ENCODE peak calls at places on chromosomes 11 and 22, in five cellular contexts. K is A549, W is HCT116, F is A673, X is AG04450. M is an unnamed sample.

GRCh38 chr11:20090654-20091374 is 69.5 kb downstream of the DBX1 start:
- DNase-seq in K (no peak), W (no peak), X (no peak), F (no peak), M (peak; percentile 82)

GRCh38 chr11:64742940-64743590 is 877 bp downstream of the RASGRP2 start:
- DNase-seq in K (peak; percentile 92), X (no peak), F (no peak), W (no peak), M (peak; percentile 49)

GRCh38 chr11:44634401-44635281 is 69.2 kb downstream of the CD82 start:
- DNase-seq in X (peak; percentile 30), W (peak; percentile 10), K (peak; percentile 38), F (peak; percentile 69), M (peak; percentile 98)

GRCh38 chr11:107102692-107103463 is 84.6 kb upstream of the GUCY1A2 start:
- DNase-seq in K (no peak), X (no peak), W (no peak), F (peak; percentile 14), M (no peak)

GRCh38 chr22:45181766-45182165 is 18.0 kb downstream of the NUP50 start:
- DNase-seq in W (no peak), X (no peak), F (no peak), K (no peak), M (no peak)

GRCh38 chr11:130814440-130815073 is 101.7 kb downstream of the SNX19 start:
- DNase-seq in F (no peak), K (no peak), W (no peak), X (no peak), M (no peak)

GRCh38 chr11:131897976-131898375 is 527.6 kb downstream of the NTM start:
- DNase-seq in W (no peak), K (no peak), F (no peak), X (no peak), M (no peak)

GRCh38 chr11:117744471-117745280 is 52.3 kb downstream of the DSCAML1 start:
- DNase-seq in F (no peak), X (no peak), K (no peak), W (no peak), M (peak; percentile 61)

GRCh38 chr11:115287266-115287665 is 216.9 kb downstream of the CADM1 start:
- DNase-seq in K (no peak), W (no peak), F (no peak), X (no peak), M (no peak)

GRCh38 chr11:116692318-116693106 is 80.3 kb downstream of the BUD13 start:
- DNase-seq in K (no peak), W (no peak), F (no peak), X (no peak), M (no peak)

GRCh38 chr11:56196705-56197104 is 20.3 kb downstream of the OR5J2 start:
- DNase-seq in W (no peak), X (no peak), K (no peak), F (no peak), M (no peak)

GRCh38 chr11:13238879-13239514 is 38.6 kb upstream of the BMAL1 start:
- DNase-seq in W (peak; percentile 57), F (peak; percentile 73), K (peak; percentile 57), X (no peak), M (peak; percentile 31)

GRCh38 chr22:49372530-49373288 is 455.0 kb downstream of the BRD1 start:
- DNase-seq in W (peak; percentile 83), K (peak; percentile 36), X (no peak), F (peak; percentile 28), M (peak; percentile 77)

GRCh38 chr11:93935826-93936225 is 85.3 kb upstream of the HEPHL1 start:
- DNase-seq in W (no peak), F (no peak), X (no peak), K (no peak), M (no peak)

GRCh38 chr22:29002603-29003002 is 59.0 kb downstream of the C22orf31 start:
- DNase-seq in W (no peak), K (no peak), F (no peak), X (no peak), M (no peak)

GRCh38 chr11:65557280-65558001 is 718 bp downstream of the LTBP3 start:
- DNase-seq in F (peak; percentile 34), X (no peak), K (no peak), W (no peak), M (no peak)

GRCh38 chr11:108698844-108699642 is 34.2 kb downstream of the DDX10 start:
- DNase-seq in X (no peak), W (no peak), F (no peak), K (no peak), M (no peak)

GRCh38 chr22:49633010-49633324 is 194.7 kb downstream of the BRD1 start:
- DNase-seq in X (no peak), W (no peak), F (no peak), K (no peak), M (peak; percentile 46)

GRCh38 chr11:119832536-119832935 is 103.5 kb upstream of the NECTIN1 start:
- DNase-seq in K (peak; percentile 8), X (no peak), F (no peak), W (no peak), M (peak; percentile 50)

GRCh38 chr11:120137611-120138521 is at the start of gene TRIM29:
- DNase-seq in W (no peak), K (no peak), X (no peak), F (no peak), M (no peak)

GRCh38 chr11:43644626-43645299 is 35.8 kb upstream of the HSD17B12 start:
- DNase-seq in X (no peak), W (no peak), F (no peak), K (no peak), M (no peak)

GRCh38 chr11:36292311-36292722 is 3.1 kb upstream of the COMMD9 start:
- DNase-seq in K (peak; percentile 44), X (no peak), W (peak; percentile 26), F (peak; percentile 90), M (no peak)

GRCh38 chr11:86947541-86947940 is 7.7 kb downstream of the FZD4 start:
- DNase-seq in K (no peak), F (no peak), X (no peak), W (no peak), M (no peak)

GRCh38 chr11:2793781-2794418 is 91.7 kb downstream of the CDKN1C start:
- DNase-seq in X (no peak), F (no peak), K (no peak), W (no peak), M (peak; percentile 4)

GRCh38 chr22:17921871-17922821 is 102.2 kb downstream of the MICAL3 start:
- DNase-seq in X (no peak), K (no peak), W (no peak), F (no peak), M (no peak)

GRCh38 chr11:30585067-30585891 is 874 bp downstream of the MPPED2 start:
- DNase-seq in F (peak; percentile 44), W (no peak), K (peak; percentile 3), X (no peak), M (peak; percentile 44)

GRCh38 chr11:65538915-65539374 is 14.1 kb downstream of the SCYL1 start:
- DNase-seq in K (no peak), W (no peak), F (no peak), X (no peak), M (no peak)

GRCh38 chr11:21988477-21988876 is 204.4 kb upstream of the ANO5 start:
- DNase-seq in X (no peak), K (no peak), F (peak; percentile 61), W (no peak), M (no peak)

GRCh38 chr11:111983187-111983986 is 41.8 kb upstream of the DLAT start:
- DNase-seq in X (peak; percentile 10), W (no peak), K (no peak), F (peak; percentile 39), M (no peak)

GRCh38 chr11:68959465-68960298 is 21.1 kb downstream of the MRGPRD start:
- DNase-seq in X (no peak), W (no peak), F (no peak), K (no peak), M (peak; percentile 63)

GRCh38 chr22:20858615-20859416 is at the start of the genes PI4KA and SNAP29:
- DNase-seq in F (peak; percentile 99), K (peak; percentile 89), X (peak; percentile 94), W (peak; percentile 93), M (peak; percentile 99)
- TF ChIP-seq CTCF in F (no peak), K (no peak), X (no peak), W (no peak), M (peak; percentile 3)

DNA sequence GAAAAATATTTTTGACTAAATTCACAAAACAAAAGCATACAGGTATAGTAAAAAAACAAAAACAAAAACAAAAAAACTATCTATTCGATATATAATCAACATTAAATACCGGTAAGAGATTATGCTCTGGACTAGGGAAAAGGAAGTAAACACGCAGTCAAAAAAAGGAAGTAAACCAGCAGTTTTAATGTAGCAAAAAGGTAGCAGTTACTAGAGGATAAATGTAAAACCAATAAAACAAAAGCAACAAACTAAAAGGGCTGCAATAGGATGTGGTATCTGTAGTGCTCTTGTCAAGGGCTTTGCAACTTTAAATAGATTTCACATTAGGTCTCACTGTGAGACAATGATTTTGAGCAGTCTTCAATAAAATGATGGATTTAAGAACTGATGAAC is 2.4 kb downstream of the TRIM22 start:
- DNase-seq in F (no peak), W (no peak), K (no peak), X (no peak), M (no peak)
- H3K4me3 ChIP-seq in F (no peak overlapping the region), W (no peak overlapping the region), K (no peak overlapping the region), X (no peak overlapping the region), M (no peak overlapping the region)

DNA sequence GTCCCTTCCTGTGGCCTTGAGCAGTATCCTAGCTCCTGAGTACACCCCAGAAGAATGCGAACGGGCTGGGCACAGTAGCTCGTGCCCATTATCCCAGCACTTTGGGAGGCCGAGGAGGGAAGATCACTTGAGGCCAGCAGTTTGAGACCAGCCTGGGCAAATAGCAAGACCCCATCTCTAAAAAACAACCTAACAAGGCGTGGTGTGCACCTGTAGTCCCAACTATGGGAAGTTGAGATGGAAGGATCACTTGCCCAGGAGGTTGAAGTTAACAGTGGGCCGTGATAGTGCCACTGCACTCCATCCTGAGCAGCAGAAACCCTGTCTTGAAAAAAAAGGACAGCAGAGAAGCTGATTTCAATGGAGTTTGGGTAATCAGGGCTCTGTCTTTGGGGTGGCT is 3.3 kb downstream of the RPLP2 start:
- DNase-seq in W (no peak), K (no peak), F (no peak), X (no peak), M (no peak)
- TF ChIP-seq CTCF in W (no peak), K (no peak), F (no peak), X (no peak), M (no peak)

GRCh38 chr11:12075822-12076821 is 34.3 kb upstream of the MICAL2 start:
- DNase-seq in F (no peak), X (peak; percentile 98), W (no peak), K (peak; percentile 92), M (no peak)
- H3K4me3 ChIP-seq in F (no peak overlapping the region), X (no peak overlapping the region), W (no peak overlapping the region), K (no peak overlapping the region), M (no peak overlapping the region)

DNA sequence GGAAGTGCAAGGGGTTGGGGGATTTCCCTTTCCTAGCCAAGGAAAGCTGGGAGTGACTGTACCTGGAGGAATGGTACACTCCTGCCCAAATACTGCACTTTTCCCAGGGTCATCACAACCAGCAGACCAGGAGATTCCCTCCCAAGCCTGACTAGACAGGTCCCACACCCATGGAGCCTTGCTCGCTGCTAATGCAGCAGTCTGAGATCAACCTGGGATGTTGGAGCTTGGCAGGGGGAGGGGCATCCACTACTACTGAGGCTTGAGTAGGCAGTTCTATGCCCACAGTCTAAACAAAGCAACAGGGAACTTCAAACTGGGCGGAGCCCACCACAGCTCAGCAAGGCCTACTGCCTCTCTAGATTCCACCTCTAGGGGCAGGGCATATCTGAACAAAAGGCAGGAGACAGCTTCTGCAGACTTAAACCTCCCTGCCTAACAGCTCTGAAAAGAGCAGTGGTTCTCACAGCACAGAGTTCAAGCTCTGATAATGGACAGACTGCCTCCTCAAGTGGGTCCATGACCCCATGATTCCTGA is 58.5 kb downstream of the SLC22A9 start:
- DNase-seq in X (no peak), K (no peak), W (no peak), F (no peak), M (no peak)
- TF ChIP-seq CTCF in X (no peak), K (no peak), W (peak; percentile 11), F (no peak), M (no peak)

M was measured in WERI-Rb-1.